ENCODE peak calls at places on chromosomes 5 and 9, in four cellular contexts. V is kidney, O is erythroblast, C is mesothelial cell of epicardium. E is an unnamed sample.

GRCh38 chr9:121704281-121704680 is 52.8 kb downstream of the DAB2IP start:
- DNase-seq in V (no peak), O (no peak), C (no peak), E (no peak)

GRCh38 chr9:125484632-125485282 is 222.3 kb downstream of the MAPKAP1 start:
- DNase-seq in V (no peak), O (no peak), C (no peak), E (no peak)

GRCh38 chr5:151014680-151015343 is 5.6 kb upstream of the GPX3 start:
- DNase-seq in V (no peak), O (no peak), C (no peak), E (no peak)

GRCh38 chr5:175521313-175521833 is 43.0 kb downstream of the SFXN1 start:
- DNase-seq in V (no peak), O (no peak), C (no peak), E (no peak)

GRCh38 chr9:137478613-137479314 is 19.6 kb upstream of the NSMF start:
- DNase-seq in V (peak; percentile 64), O (no peak), C (no peak), E (no peak)

GRCh38 chr9:31103836-31104235 is 1280.6 kb upstream of the ACO1 start:
- DNase-seq in V (no peak), O (no peak), C (no peak), E (no peak)

GRCh38 chr9:95373069-95373681 is 55.7 kb upstream of the FANCC start:
- DNase-seq in V (no peak), O (no peak), C (no peak), E (no peak)

GRCh38 chr5:76682395-76682794 is 33.5 kb upstream of the F2R start:
- DNase-seq in V (no peak), O (no peak), C (no peak), E (no peak)

GRCh38 chr5:32346869-32347268 is 34.1 kb upstream of the MTMR12 start:
- DNase-seq in V (no peak), O (no peak), C (no peak), E (no peak)

GRCh38 chr9:72952914-72953313 is at the start of gene ALDH1A1:
- DNase-seq in V (no peak), O (peak; percentile 10), C (no peak), E (peak; percentile 28)

GRCh38 chr9:69421908-69422801 is 97.1 kb downstream of the ENTREP1 start:
- DNase-seq in V (no peak), O (peak; percentile 81), C (peak; percentile 47), E (no peak)

GRCh38 chr5:1113805-1114586 is 2.1 kb upstream of the SLC12A7 start:
- DNase-seq in V (no peak), O (no peak), C (no peak), E (no peak)

GRCh38 chr5:84249918-84250635 is 134.6 kb downstream of the EDIL3 start:
- DNase-seq in V (no peak), O (no peak), C (no peak), E (no peak)

GRCh38 chr9:84338792-84339191 is 1.8 kb downstream of the SLC28A3 start:
- DNase-seq in V (no peak), O (no peak), C (no peak), E (no peak)

GRCh38 chr9:88380118-88380517 is 8.1 kb upstream of the SPIN1 start:
- DNase-seq in V (no peak), O (no peak), C (no peak), E (no peak)

GRCh38 chr5:81202652-81203051 is 30.5 kb upstream of the CKMT2 start:
- DNase-seq in V (no peak), O (no peak), C (no peak), E (no peak)

GRCh38 chr9:113568081-113568435 is 104.5 kb downstream of the RGS3 start:
- DNase-seq in V (no peak), O (no peak), C (no peak), E (no peak)

GRCh38 chr9:95645579-95645978 is 128.8 kb upstream of the PTCH1 start:
- DNase-seq in V (no peak), O (no peak), C (no peak), E (no peak)

GRCh38 chr9:136015656-136016055 is 54.5 kb upstream of the UBAC1 start:
- DNase-seq in V (peak; percentile 42), O (no peak), C (no peak), E (no peak)

GRCh38 chr9:98575379-98576346 is 133.1 kb downstream of the GABBR2 start:
- DNase-seq in V (no peak), O (no peak), C (no peak), E (no peak)

GRCh38 chr5:51890435-51891116 is 507.3 kb downstream of the ISL1 start:
- DNase-seq in V (no peak), O (no peak), C (no peak), E (no peak)

GRCh38 chr5:173201636-173202265 is 33.3 kb downstream of the NKX2-5 start:
- DNase-seq in V (no peak), O (no peak), C (no peak), E (no peak)

GRCh38 chr5:6686916-6687409 is 26.3 kb upstream of the TENT4A start:
- DNase-seq in V (no peak), O (peak; percentile 16), C (peak; percentile 65), E (no peak)

GRCh38 chr5:147740864-147741263 is 41.7 kb downstream of the JAKMIP2 start:
- DNase-seq in V (no peak), O (no peak), C (no peak), E (no peak)

GRCh38 chr9:26863074-26863473 is 29.5 kb downstream of the CAAP1 start:
- DNase-seq in V (no peak), O (no peak), C (no peak), E (no peak)

GRCh38 chr5:30041831-30042385 is 1151.6 kb upstream of the CDH6 start:
- DNase-seq in V (peak; percentile 29), O (no peak), C (no peak), E (no peak)

GRCh38 chr9:137083418-137084004 is 3.3 kb upstream of the MAN1B1 start:
- DNase-seq in V (peak; percentile 87), O (peak; percentile 62), C (no peak), E (no peak)

GRCh38 chr9:133188006-133188842 is 20.8 kb downstream of the OBP2B start:
- DNase-seq in V (peak; percentile 68), O (peak; percentile 19), C (peak; percentile 42), E (no peak)

GRCh38 chr5:69335341-69335975 is 2.9 kb upstream of the CCDC125 start:
- DNase-seq in V (no peak), O (no peak), C (no peak), E (no peak)

GRCh38 chr5:6766558-6767191 is 53.4 kb downstream of the TENT4A start:
- DNase-seq in V (peak; percentile 97), O (no peak), C (no peak), E (no peak)

E was measured in NCI-H1048.